ENCODE peak calls at places on chromosome 6, in six cellular contexts. C is fibroblast of the aortic adventitia, O is kidney epithelial cell, U is choroid plexus epithelial cell, M is neural crest cell, H is MCF 10A. B is an unnamed sample.

GRCh38 chr6:12275084-12275483 is 15.1 kb upstream of the EDN1 start:
- DNase-seq in H (peak; percentile 55), C (no peak), U (peak; percentile 34), O (no peak), M (no peak), B (no peak)

GRCh38 chr6:152461556-152461955 is 175.6 kb downstream of the SYNE1 start:
- DNase-seq in C (no peak), H (peak; percentile 5), O (no peak), M (no peak), U (peak; percentile 26), B (no peak)

GRCh38 chr6:10641494-10641893 is 52.9 kb downstream of the C6orf52 start:
- DNase-seq in O (no peak), U (no peak), H (no peak), M (no peak), C (no peak), B (no peak)

GRCh38 chr6:117829594-117830319 is 77.3 kb upstream of the SLC35F1 start:
- DNase-seq in M (peak; percentile 57), C (peak; percentile 30), H (peak; percentile 59), O (no peak), U (peak; percentile 56), B (peak; percentile 50)

GRCh38 chr6:169367507-169367906 is 113.9 kb upstream of the THBS2 start:
- DNase-seq in O (no peak), H (no peak), U (no peak), M (no peak), C (no peak), B (no peak)

GRCh38 chr6:1554881-1555569 is 54.7 kb upstream of the FOXC1 start:
- DNase-seq in O (no peak), U (peak; percentile 58), H (peak; percentile 74), M (no peak), C (peak; percentile 68), B (peak; percentile 64)

GRCh38 chr6:136607204-136607931 is 57.1 kb upstream of the MAP7 start:
- DNase-seq in U (peak; percentile 41), C (peak; percentile 28), O (no peak), H (peak; percentile 71), M (no peak), B (no peak)

GRCh38 chr6:152136449-152136825 is 329.0 kb downstream of the ESR1 start:
- DNase-seq in O (no peak), M (no peak), C (no peak), U (no peak), H (peak; percentile 47), B (peak; percentile 19)

GRCh38 chr6:95243091-95243490 is 334.2 kb upstream of the MANEA start:
- DNase-seq in H (no peak), O (no peak), C (no peak), M (no peak), U (peak; percentile 39), B (no peak)

GRCh38 chr6:1610497-1611321 is 994 bp downstream of the FOXC1 start:
- DNase-seq in H (peak; percentile 43), O (no peak), M (no peak), U (no peak), C (peak; percentile 41), B (peak; percentile 66)

GRCh38 chr6:15754035-15754705 is 91.3 kb upstream of the DTNBP1 start:
- DNase-seq in U (peak; percentile 30), O (peak; percentile 70), C (no peak), H (peak; percentile 4), M (no peak), B (peak; percentile 13)

GRCh38 chr6:105561501-105561900 is 158.6 kb upstream of the PREP start:
- DNase-seq in M (no peak), U (no peak), O (no peak), H (no peak), C (no peak), B (no peak)

GRCh38 chr6:7261030-7261841 is 51.8 kb downstream of the SSR1 start:
- DNase-seq in C (peak; percentile 78), U (peak; percentile 85), M (peak; percentile 78), H (peak; percentile 93), O (peak; percentile 79), B (peak; percentile 85)

GRCh38 chr6:143528164-143528811 is 16.8 kb upstream of the FUCA2 start:
- DNase-seq in U (no peak), M (no peak), C (no peak), O (no peak), H (no peak), B (no peak)

GRCh38 chr6:67630146-67630545 is 1004.9 kb upstream of the ADGRB3 start:
- DNase-seq in M (no peak), O (peak; percentile 28), H (peak; percentile 79), C (peak; percentile 99), U (peak; percentile 97), B (peak; percentile 94)

GRCh38 chr6:96194675-96195074 is 178.9 kb downstream of the FUT9 start:
- DNase-seq in O (no peak), H (no peak), M (no peak), U (no peak), C (no peak), B (no peak)

GRCh38 chr6:53317861-53318260 is 30.9 kb downstream of the ELOVL5 start:
- DNase-seq in H (no peak), O (no peak), M (no peak), U (no peak), C (no peak), B (no peak)

GRCh38 chr6:5851261-5851757 is 155.4 kb downstream of the NRN1 start:
- DNase-seq in U (peak; percentile 30), C (no peak), M (peak; percentile 72), O (peak; percentile 29), H (no peak), B (peak; percentile 8)

DNA sequence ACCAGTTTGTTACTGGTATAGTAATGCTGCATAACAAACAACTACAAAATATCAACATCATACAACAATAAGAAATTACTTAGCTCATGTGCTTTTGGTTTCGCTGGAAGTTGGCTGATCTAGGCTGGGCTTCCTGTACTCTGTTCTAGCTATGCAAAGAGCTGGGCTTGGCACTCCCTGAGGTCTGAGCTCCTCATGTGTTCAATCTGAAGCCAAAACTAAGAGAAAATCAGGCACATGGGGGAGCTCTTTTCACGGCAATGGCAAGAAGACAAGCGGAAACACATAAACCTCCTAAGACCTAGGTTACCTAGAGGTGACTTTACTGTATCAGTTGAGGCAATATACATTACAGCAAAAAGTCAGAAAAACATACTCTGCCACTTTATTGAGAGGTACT is 574.2 kb downstream of the KHDRBS2 start:
- DNase-seq in M (peak; percentile 2), U (no peak), H (peak; percentile 0), O (no peak), C (no peak), B (no peak)
- TF ChIP-seq CTCF in M (no peak), U (no peak), H (peak; percentile 24), O (no peak), C (no peak), B (no peak)

DNA sequence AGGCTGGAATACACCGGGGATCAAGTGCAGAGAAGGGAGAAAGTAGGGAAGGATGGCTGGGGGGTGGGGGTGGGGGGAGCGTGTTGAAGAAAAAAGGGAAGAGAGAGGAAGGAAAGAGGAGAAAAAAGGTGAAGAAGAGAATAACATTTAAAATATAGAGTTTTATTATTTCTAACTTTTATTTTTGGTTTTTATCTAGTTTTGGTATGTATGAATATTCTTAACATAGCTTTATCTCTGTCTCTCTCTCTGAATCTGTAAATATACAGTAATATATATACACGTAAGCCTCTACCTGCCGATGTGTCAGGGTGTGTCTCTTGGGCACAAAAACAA is 30.0 kb downstream of the HLA-F start:
- DNase-seq in U (no peak), C (no peak), H (no peak), O (no peak), M (no peak), B (no peak)
- TF ChIP-seq CTCF in U (no peak), C (no peak), H (no peak), O (no peak), M (no peak), B (no peak)

GRCh38 chr6:156662025-156662445 is 115.1 kb upstream of the ARID1B start:
- DNase-seq in H (peak; percentile 66), C (peak; percentile 94), O (no peak), M (peak; percentile 85), U (no peak), B (peak; percentile 92)
- TF ChIP-seq CTCF in H (peak; percentile 69), C (peak; percentile 80), O (peak; percentile 25), M (peak; percentile 92), U (peak; percentile 35), B (peak; percentile 20)

DNA sequence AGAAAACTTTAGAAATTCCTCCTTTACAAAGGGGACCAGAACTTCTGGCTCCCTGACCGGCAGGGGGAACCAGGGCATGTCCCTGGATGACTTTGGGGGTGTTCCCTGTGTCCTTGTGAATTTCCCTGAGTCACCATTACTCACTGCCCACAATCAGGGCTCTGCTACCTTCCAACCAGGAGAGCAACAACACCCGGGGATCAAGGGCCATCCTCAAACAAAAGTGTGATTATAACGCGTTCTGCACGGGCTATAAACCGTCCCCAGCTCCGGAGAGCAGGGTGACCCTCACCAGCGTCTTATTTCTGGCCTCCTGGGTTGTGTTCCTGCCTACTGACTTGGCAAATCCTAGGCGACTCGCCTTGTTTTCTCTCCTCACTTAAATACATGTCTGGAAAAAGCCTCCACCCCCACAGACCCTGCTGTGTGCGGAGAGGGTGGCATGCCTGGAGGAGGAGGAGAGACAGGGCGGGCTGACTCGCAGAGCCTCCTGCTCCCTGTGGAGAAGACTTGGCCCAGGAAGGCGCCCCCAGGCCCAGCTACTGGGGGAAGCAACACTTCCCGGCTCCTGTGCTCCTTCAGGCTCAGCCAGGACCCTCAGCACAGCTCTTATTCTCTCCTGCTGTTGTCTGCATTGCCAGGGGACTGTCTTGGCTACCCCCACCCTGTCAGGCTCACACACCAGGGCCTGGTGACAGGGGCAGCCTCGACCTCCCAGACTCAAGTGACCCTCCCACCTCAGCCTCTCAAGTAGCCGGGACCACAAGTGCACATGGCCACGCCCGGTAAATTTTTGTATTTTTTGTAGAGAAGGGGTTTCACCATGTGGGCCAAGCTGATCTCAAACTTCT is 54.1 kb downstream of the FGD2 start:
- DNase-seq in U (peak; percentile 94), C (peak; percentile 96), O (peak; percentile 97), M (peak; percentile 39), H (peak; percentile 97), B (peak; percentile 97)
- TF ChIP-seq CTCF in U (peak; percentile 83), C (peak; percentile 84), O (peak; percentile 85), M (peak; percentile 59), H (peak; percentile 66), B (peak; percentile 87)

DNA sequence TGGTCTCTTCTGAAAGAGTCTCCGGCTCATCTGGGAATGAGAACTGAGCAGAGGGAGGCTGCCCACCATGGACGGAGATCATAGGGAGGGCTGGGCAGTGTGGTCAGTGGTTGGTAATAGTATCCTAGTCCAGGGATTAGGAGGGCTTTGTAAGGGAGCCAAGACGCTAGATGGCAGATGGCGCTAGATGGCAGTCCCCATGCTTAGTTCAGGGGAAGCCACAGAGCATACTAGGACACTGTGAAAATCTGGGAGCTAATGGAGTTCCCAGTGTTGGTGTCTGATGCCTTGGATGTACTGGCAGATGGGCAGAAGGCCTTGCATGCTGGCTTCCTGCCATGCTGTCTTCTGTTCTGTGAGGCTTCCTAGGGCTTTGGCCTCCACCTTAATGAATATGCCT is 21.7 kb upstream of the DAAM2 start:
- DNase-seq in M (no peak), C (no peak), O (no peak), H (no peak), U (no peak), B (no peak)
- TF ChIP-seq CTCF in M (no peak), C (no peak), O (no peak), H (no peak), U (no peak), B (no peak)

DNA sequence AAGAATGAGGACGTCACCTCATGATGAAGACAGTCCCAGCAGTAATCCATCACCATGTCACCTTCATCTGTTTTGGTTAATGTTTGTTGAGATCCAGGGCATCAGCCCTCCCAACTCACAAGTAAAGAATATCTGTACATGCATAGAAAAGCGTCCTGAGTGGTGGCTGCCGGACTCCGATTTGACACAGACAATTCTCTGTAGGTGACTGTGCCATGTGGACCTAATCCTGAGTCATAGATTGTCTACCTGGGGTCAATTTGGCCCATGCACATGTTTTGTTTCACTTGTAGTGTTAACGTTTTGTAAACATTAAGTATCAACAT is 168.4 kb upstream of the UST start:
- DNase-seq in H (no peak), C (no peak), U (no peak), O (no peak), M (no peak), B (no peak)
- TF ChIP-seq CTCF in H (no peak), C (no peak), U (no peak), O (no peak), M (no peak), B (no peak)

GRCh38 chr6:167570460-167571400 is 245.8 kb downstream of the TTLL2 start:
- DNase-seq in M (no peak), U (no peak), C (no peak), O (no peak), H (no peak), B (no peak)
- TF ChIP-seq CTCF in M (no peak), U (no peak), C (no peak), O (no peak), H (no peak), B (no peak)

B was measured in cardiac fibroblast.